ENCODE peak calls at places on chromosomes 1 and 21, in seven cellular contexts. O, H, B, Q, X, Z and J are unnamed samples.
A peak's percentile ranks its signal among the peaks of the same experiment; 100 is the strongest.

GRCh38 chr1:48222501-48223242 is at the start of gene SLC5A9:
- DNase-seq in Z (peak; percentile 37), X (no peak), B (no peak), H (no peak), O (no peak), Q (no peak), J (no peak)

GRCh38 chr21:39094847-39095525 is 88.3 kb downstream of the PSMG1 start:
- DNase-seq in H (no peak), O (no peak), B (peak; percentile 82), Z (no peak), X (no peak), Q (no peak), J (no peak)

GRCh38 chr1:91537281-91538069 is 36.8 kb downstream of the CDC7 start:
- DNase-seq in Q (no peak), B (peak; percentile 86), X (no peak), H (peak; percentile 9), Z (no peak), O (no peak), J (no peak)

GRCh38 chr1:240092301-240093119 is 827 bp downstream of the FMN2 start:
- DNase-seq in Q (no peak), H (peak; percentile 4), O (no peak), B (peak; percentile 65), Z (peak; percentile 77), X (no peak), J (no peak)

GRCh38 chr1:45979074-45979777 is 153.2 kb downstream of the PIK3R3 start:
- DNase-seq in Z (no peak), O (no peak), B (peak; percentile 50), H (peak; percentile 55), X (no peak), Q (no peak), J (peak; percentile 9)

GRCh38 chr1:115706774-115707425 is 61.6 kb downstream of the CASQ2 start:
- DNase-seq in B (peak; percentile 72), O (no peak), Z (no peak), Q (no peak), X (no peak), H (peak; percentile 30), J (peak; percentile 36)

GRCh38 chr1:17007121-17007520 is 4.6 kb downstream of the ATP13A2 start:
- DNase-seq in B (no peak), X (no peak), Q (no peak), O (no peak), H (no peak), Z (peak; percentile 64), J (no peak)

GRCh38 chr1:117171900-117172501 is 38.7 kb downstream of the VTCN1 start:
- DNase-seq in O (no peak), B (peak; percentile 84), X (peak; percentile 35), Z (no peak), H (peak; percentile 97), Q (peak; percentile 10), J (peak; percentile 27)

GRCh38 chr1:244209955-244210354 is 158.9 kb downstream of the ZBTB18 start:
- DNase-seq in Z (no peak), O (no peak), B (no peak), Q (no peak), X (no peak), H (no peak), J (no peak)

GRCh38 chr1:9008236-9008635 is 18.0 kb downstream of the SLC2A7 start:
- DNase-seq in X (no peak), Q (no peak), Z (no peak), O (no peak), B (no peak), H (no peak), J (no peak)

GRCh38 chr1:240100351-240100750 is 8.7 kb downstream of the FMN2 start:
- DNase-seq in H (no peak), X (no peak), O (no peak), Q (no peak), B (no peak), Z (no peak), J (no peak)

GRCh38 chr21:26449161-26449560 is 123.9 kb downstream of the CYYR1 start:
- DNase-seq in B (peak; percentile 80), Z (no peak), H (peak; percentile 87), O (no peak), Q (no peak), X (no peak), J (no peak)

DNA sequence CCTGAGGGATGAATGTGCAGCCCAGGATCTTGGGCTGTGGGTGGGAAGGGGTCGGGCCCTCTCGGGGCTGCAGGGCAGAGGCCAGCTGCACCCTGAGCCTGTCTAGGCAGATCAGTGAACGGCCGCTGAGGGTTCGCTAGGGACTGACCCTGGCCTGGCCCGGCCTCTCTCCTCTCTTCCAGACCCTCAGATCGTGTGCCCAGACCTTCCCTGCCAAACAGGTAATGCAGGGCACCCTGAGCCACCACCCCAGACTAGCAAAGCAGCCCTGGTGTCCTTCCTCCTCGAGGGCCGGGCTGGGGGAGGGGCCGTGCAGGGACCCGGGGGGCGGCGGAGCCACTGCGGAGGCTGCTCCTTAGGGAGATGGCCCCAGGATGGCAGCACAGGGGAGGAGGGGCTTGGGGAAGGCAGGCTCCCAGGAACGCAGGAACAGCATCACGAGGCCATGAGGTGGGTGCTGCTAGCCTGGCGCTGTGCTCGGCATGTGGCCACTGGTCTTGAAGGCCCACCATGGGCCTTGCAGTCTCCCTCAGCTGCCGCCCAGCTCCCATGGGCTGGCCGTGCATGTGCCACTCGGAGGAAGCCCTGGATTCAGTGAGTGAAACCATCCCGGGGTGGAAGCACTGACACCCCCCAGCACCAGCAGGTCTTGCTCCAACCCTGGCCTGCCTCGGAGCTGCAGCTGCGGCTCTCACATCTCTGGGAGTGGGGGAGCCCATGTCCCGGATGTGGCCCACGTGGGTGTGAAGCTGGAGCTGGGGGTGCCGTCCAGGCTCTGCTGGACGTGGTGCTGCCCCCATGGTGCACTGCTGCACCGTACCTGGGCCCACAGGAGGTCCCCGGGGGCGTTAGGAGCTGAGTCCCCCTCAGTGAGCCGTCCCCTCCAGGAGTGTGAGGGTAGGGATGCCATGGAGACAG is 28.7 kb downstream of the COL6A2 start:
- DNase-seq in X (no peak), O (no peak), B (no peak), Z (peak; percentile 72), H (no peak), Q (peak; percentile 4), J (no peak)
- H3K27me3 ChIP-seq in X (no peaks in the 10 kb centered on the region), O (no peaks in the 10 kb centered on the region), B (no peaks in the 10 kb centered on the region), Z (no peaks in the 10 kb centered on the region), H (no peaks in the 10 kb centered on the region), Q (no peaks in the 10 kb centered on the region), J (no peaks in the 10 kb centered on the region)

DNA sequence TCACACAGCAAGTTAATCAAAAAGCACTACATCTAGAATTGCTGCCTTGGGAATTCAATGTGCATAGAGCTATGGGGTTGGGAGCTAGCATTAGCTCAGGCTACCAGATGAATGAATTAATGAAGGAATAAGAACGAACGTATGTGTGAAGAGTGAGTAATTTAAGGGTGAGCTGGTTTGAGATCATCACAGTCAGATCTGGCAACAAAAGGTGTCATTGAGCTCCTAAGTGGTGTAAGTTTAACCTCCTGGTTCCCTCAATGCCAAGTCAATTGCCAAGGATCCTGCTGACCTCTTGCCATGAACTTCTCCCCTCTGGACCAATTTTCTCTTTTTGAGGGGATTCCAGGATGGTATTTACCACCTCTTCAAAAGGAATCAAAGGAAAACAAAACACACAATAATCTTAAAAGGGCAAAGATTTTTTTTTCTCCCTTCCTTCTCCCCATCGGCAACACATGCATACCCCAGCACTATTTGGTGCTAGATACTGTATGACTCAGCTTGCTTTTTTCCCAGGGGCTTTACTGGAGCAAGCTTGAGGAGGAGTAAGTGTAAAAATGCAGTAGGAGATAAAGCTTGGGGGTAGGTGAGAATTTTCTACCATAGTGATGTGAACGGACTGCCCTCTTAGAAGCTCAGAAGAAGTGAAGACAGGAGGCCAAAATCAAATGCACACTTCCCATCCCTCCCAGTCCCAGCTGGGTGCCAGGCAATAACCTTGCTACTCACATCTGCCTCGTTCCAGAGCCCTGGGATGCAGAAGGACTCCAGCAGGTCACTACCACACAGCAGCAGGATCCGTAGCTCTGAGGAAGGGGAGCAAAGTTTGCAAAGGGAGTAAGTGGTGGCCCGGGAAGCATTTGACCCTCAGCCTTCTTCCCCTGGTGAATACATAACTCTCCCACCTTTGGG is 92.0 kb downstream of the LAMC2 start:
- DNase-seq in B (peak; percentile 38), X (no peak), H (peak; percentile 58), Q (no peak), Z (no peak), O (no peak), J (no peak)
- H3K4me1 ChIP-seq in B (peaks cover 29% of the 10 kb centered on the region), X (peaks cover 45% of the 10 kb centered on the region), H (peaks cover 58% of the 10 kb centered on the region), Q (peaks cover 12% of the 10 kb centered on the region), Z (peaks cover 2% of the 10 kb centered on the region), O (no peaks in the 10 kb centered on the region), J (peaks cover 2% of the 10 kb centered on the region)

DNA sequence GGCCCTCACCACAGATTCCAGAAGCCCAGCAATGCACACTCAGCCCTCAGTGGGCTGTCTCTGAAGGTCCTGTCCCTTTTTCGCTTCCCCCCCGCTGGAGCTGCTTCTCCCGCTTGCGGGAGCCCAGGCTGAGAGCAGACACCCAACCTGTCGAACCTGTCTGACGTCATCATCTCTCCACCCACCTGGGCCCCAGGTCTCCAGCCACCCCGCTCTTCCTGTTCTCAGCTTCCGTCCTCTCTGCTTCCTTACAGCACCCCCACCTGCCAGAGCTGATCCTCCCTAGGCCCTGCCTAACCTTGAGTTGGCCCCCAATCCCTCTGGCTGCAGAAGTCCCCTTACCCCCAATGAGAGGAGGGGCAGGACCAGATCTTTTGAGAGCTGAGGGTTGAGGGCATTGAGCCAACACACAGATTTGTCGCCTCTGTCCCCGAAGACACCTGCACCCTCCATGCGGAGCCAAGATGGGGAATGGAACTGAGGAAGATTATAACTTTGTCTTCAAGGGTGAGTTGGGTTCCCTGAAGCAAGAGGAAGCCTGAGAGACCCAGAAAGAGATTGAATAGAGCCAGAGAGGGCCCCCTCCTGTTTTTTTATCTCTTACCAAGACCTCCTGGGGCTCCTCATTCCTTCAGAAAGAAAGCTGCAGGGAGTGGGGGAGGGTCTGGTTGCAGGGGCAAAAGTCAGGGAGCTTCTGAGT is at the start of gene RAB25:
- DNase-seq in H (peak; percentile 82), X (no peak), Z (no peak), Q (no peak), O (no peak), B (no peak), J (no peak)
- H3K4me3 ChIP-seq in H (peak within 1 kb of the TSS; percentile 66), X (no peak within 1 kb of the TSS), Z (no peak within 1 kb of the TSS), Q (no peak within 1 kb of the TSS), O (no peak within 1 kb of the TSS), B (no peak within 1 kb of the TSS), J (no peak within 1 kb of the TSS)

DNA sequence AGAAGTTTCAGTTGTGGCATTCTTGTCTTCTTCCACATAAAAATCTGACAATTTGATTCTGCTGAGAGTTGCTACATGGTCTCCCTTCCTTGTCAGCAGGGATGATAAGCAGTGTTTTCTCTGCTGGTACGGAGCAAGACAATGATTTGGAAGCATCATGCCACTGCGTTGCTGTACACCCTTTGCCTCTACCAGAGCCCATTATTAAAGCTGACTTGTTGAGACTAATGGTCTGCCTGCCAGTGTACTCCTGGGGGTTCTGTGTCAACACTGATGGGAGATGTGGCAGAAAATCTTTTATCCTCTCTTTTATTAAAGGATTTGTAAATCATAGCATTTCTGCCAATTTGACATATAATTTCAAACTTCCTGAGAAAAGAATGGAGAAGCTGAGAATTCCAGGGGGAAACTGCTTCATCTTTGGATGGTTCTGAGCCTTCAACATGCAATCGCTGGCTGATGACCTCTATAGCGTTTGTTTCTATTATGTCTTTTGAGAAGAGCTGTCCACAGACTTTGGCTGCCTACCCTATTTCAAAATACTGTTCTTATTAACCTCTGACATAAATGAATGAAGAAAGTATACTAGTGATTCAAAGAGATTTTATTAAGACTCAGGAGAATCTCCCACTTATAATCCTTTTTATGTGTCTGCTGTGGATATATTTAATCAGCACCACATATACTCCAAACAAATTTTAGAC is 47.9 kb upstream of the DYNLT5 start:
- DNase-seq in X (no peak), Z (no peak), Q (no peak), H (no peak), O (no peak), B (no peak), J (no peak)
- H3K27me3 ChIP-seq in X (no peaks in the 10 kb centered on the region), Z (no peaks in the 10 kb centered on the region), Q (no peaks in the 10 kb centered on the region), H (no peaks in the 10 kb centered on the region), O (no peaks in the 10 kb centered on the region), B (no peaks in the 10 kb centered on the region), J (no peaks in the 10 kb centered on the region)